ENCODE peak calls at places on chromosome 14, in six cellular contexts. One of them, this sample, is unnamed. For H3K36me3, the result is how much of the 10 kb centered on the place peaks cover.

GRCh38 chr14:99862111-99862510 is 68.9 kb downstream of the EML1 start:
- DNase-seq in cardiac muscle cell: no peak
- DNase-seq in heart right ventricle: no peak
- DNase-seq in right lobe of liver: no peak
- DNase-seq in neural progenitor cell: no peak
- DNase-seq in tibial artery: no peak
- DNase-seq in this sample: no peak

GRCh38 chr14:32468955-32469354 is 139.9 kb downstream of the AKAP6 start:
- DNase-seq in cardiac muscle cell: no peak
- DNase-seq in heart right ventricle: no peak
- DNase-seq in right lobe of liver: no peak
- DNase-seq in neural progenitor cell: no peak
- DNase-seq in tibial artery: peak
- DNase-seq in this sample: no peak

GRCh38 chr14:35046751-35047536 is 872 bp downstream of the FAM177A1 start:
- DNase-seq in cardiac muscle cell: no peak
- DNase-seq in heart right ventricle: no peak
- DNase-seq in right lobe of liver: no peak
- DNase-seq in neural progenitor cell: no peak
- DNase-seq in tibial artery: no peak
- DNase-seq in this sample: peak

GRCh38 chr14:99524804-99525698 is 43.8 kb downstream of the CCNK start:
- DNase-seq in cardiac muscle cell: peak
- DNase-seq in heart right ventricle: no peak
- DNase-seq in right lobe of liver: peak
- DNase-seq in neural progenitor cell: peak
- DNase-seq in tibial artery: no peak
- DNase-seq in this sample: no peak

GRCh38 chr14:71668186-71668912 is 263.9 kb upstream of the RGS6 start:
- DNase-seq in cardiac muscle cell: no peak
- DNase-seq in heart right ventricle: no peak
- DNase-seq in right lobe of liver: no peak
- DNase-seq in neural progenitor cell: no peak
- DNase-seq in tibial artery: no peak
- DNase-seq in this sample: no peak

GRCh38 chr14:59148334-59148900 is 40.0 kb upstream of the DAAM1 start:
- DNase-seq in cardiac muscle cell: no peak
- DNase-seq in heart right ventricle: no peak
- DNase-seq in right lobe of liver: no peak
- DNase-seq in neural progenitor cell: no peak
- DNase-seq in tibial artery: no peak
- DNase-seq in this sample: no peak

GRCh38 chr14:20986811-20987210 is 3.0 kb upstream of the METTL17 start:
- DNase-seq in cardiac muscle cell: no peak
- DNase-seq in heart right ventricle: no peak
- DNase-seq in right lobe of liver: no peak
- DNase-seq in neural progenitor cell: no peak
- DNase-seq in tibial artery: peak
- DNase-seq in this sample: no peak

GRCh38 chr14:24982472-24983155 is 67.3 kb downstream of the STXBP6 start:
- DNase-seq in cardiac muscle cell: no peak
- DNase-seq in heart right ventricle: no peak
- DNase-seq in right lobe of liver: no peak
- DNase-seq in neural progenitor cell: no peak
- DNase-seq in tibial artery: no peak
- DNase-seq in this sample: no peak

GRCh38 chr14:26130690-26131089 is 467.1 kb downstream of the NOVA1 start:
- DNase-seq in cardiac muscle cell: no peak
- DNase-seq in heart right ventricle: no peak
- DNase-seq in right lobe of liver: no peak
- DNase-seq in neural progenitor cell: no peak
- DNase-seq in tibial artery: no peak
- DNase-seq in this sample: no peak

GRCh38 chr14:54567634-54568561 is 970 bp downstream of the SAMD4A start:
- DNase-seq in cardiac muscle cell: peak
- DNase-seq in heart right ventricle: peak
- DNase-seq in right lobe of liver: peak
- DNase-seq in neural progenitor cell: peak
- DNase-seq in tibial artery: peak
- DNase-seq in this sample: no peak

GRCh38 chr14:56244138-56244789 is 126.1 kb downstream of the PELI2 start:
- DNase-seq in cardiac muscle cell: no peak
- DNase-seq in heart right ventricle: no peak
- DNase-seq in right lobe of liver: no peak
- DNase-seq in neural progenitor cell: no peak
- DNase-seq in tibial artery: no peak
- DNase-seq in this sample: no peak

GRCh38 chr14:100537701-100538565 is 49.3 kb downstream of the BEGAIN start:
- DNase-seq in cardiac muscle cell: no peak
- DNase-seq in heart right ventricle: peak
- DNase-seq in right lobe of liver: peak
- DNase-seq in neural progenitor cell: no peak
- DNase-seq in tibial artery: peak
- DNase-seq in this sample: no peak

GRCh38 chr14:38835874-38836273 is 267.2 kb downstream of the SEC23A start:
- DNase-seq in cardiac muscle cell: no peak
- DNase-seq in heart right ventricle: no peak
- DNase-seq in right lobe of liver: no peak
- DNase-seq in neural progenitor cell: no peak
- DNase-seq in tibial artery: no peak
- DNase-seq in this sample: no peak

GRCh38 chr14:51395361-51395849 is 155.4 kb downstream of the TMX1 start:
- DNase-seq in cardiac muscle cell: peak
- DNase-seq in heart right ventricle: peak
- DNase-seq in right lobe of liver: no peak
- DNase-seq in neural progenitor cell: peak
- DNase-seq in tibial artery: no peak
- DNase-seq in this sample: peak

GRCh38 chr14:54818201-54819133 is 84.2 kb downstream of the GCH1 start:
- DNase-seq in cardiac muscle cell: no peak
- DNase-seq in heart right ventricle: no peak
- DNase-seq in right lobe of liver: no peak
- DNase-seq in neural progenitor cell: peak
- DNase-seq in tibial artery: peak
- DNase-seq in this sample: no peak

GRCh38 chr14:51652168-51653095 is 722 bp downstream of the FRMD6 start:
- DNase-seq in cardiac muscle cell: no peak
- DNase-seq in heart right ventricle: peak
- DNase-seq in right lobe of liver: peak
- DNase-seq in neural progenitor cell: peak
- DNase-seq in tibial artery: peak
- DNase-seq in this sample: no peak

GRCh38 chr14:89534896-89535615 is 118.0 kb upstream of the FOXN3 start:
- DNase-seq in cardiac muscle cell: no peak
- DNase-seq in heart right ventricle: no peak
- DNase-seq in right lobe of liver: no peak
- DNase-seq in neural progenitor cell: no peak
- DNase-seq in tibial artery: no peak
- DNase-seq in this sample: no peak

GRCh38 chr14:103189481-103190470 is 66.5 kb downstream of the TNFAIP2 start:
- DNase-seq in cardiac muscle cell: no peak
- DNase-seq in heart right ventricle: no peak
- DNase-seq in right lobe of liver: no peak
- DNase-seq in neural progenitor cell: peak
- DNase-seq in tibial artery: no peak
- DNase-seq in this sample: no peak

GRCh38 chr14:103190731-103191130 is 67.5 kb downstream of the TNFAIP2 start:
- DNase-seq in cardiac muscle cell: no peak
- DNase-seq in heart right ventricle: no peak
- DNase-seq in right lobe of liver: no peak
- DNase-seq in neural progenitor cell: no peak
- DNase-seq in tibial artery: no peak
- DNase-seq in this sample: peak

GRCh38 chr14:103188691-103189480 is 65.6 kb downstream of the TNFAIP2 start:
- DNase-seq in cardiac muscle cell: peak
- DNase-seq in heart right ventricle: peak
- DNase-seq in right lobe of liver: no peak
- DNase-seq in neural progenitor cell: peak
- DNase-seq in tibial artery: no peak
- DNase-seq in this sample: no peak

GRCh38 chr14:103194256-103195045 is 71.2 kb downstream of the TNFAIP2 start:
- DNase-seq in cardiac muscle cell: no peak
- DNase-seq in heart right ventricle: no peak
- DNase-seq in right lobe of liver: no peak
- DNase-seq in neural progenitor cell: no peak
- DNase-seq in tibial artery: peak
- DNase-seq in this sample: no peak

DNA sequence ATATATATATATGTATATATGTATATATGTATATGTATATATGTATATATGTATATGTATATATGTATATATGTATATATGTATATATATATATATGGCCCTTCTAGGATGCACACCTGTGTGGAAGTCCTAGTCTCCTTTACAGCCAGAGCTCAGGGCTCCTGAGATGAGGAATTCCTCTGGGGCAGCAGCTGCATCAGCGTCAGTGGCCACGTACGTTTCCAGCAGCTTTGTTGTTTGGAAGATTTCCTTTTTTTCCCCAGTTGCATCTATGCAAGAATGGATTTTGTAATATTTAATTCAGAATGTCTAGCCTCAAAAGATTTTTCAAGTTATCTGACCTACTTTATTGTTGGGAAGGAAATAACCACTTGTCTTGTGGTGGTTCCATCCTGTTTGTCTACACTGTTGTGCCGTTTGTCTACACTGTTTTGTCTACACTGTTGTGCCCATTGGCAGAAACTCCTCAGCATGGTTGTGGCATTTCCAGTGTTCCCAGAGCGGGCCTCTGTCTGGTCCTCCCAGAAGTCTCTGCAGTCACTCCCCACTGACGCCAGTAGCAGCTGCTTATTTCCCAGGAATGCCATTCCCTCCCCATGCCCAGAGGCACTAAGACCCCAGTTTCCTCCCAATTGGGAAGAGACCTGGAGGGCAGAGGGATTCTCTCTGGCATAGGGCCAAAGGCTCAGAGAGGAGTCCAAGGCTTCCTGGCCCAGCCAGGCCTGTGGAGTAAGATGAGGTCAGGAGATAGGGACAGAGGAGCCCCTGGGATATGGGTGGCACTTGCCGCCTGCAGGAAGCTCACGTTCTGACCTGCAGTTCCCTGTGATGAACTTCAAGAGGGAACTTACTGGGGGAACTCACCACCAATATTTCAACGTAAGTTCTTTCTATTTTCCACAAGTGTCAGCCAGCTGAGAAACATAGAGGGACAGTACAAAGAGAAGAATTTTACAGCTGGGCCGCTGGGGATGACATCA is 68.9 kb downstream of the TNFAIP2 start:
- DNase-seq in cardiac muscle cell: no peak
- DNase-seq in heart right ventricle: no peak
- DNase-seq in right lobe of liver: no peak
- DNase-seq in neural progenitor cell: no peak
- DNase-seq in tibial artery: no peak
- DNase-seq in this sample: peak
- H3K36me3 ChIP-seq in cardiac muscle cell: under half
- H3K36me3 ChIP-seq in heart right ventricle: under half
- H3K36me3 ChIP-seq in right lobe of liver: under half
- H3K36me3 ChIP-seq in neural progenitor cell: under half
- H3K36me3 ChIP-seq in tibial artery: under half
- H3K36me3 ChIP-seq in this sample: under half

DNA sequence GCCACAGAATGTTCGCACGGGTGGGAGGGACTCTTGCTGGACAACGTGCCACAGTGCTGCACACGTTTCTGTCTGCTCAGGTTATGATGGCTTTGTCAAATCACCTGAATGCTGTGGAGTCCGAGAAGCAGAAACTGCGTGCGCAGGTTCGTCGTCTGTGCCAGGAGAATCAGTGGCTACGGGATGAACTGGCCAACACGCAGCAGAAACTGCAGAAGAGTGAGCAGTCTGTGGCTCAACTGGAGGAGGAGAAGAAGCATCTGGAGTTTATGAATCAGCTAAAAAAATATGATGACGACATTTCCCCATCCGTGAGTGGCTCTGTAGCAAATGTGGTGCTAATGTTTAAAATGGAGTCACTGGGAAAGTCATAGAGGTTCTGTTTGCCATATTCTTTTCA is 28.5 kb downstream of the KLC1 start:
- DNase-seq in cardiac muscle cell: no peak
- DNase-seq in heart right ventricle: no peak
- DNase-seq in right lobe of liver: no peak
- DNase-seq in neural progenitor cell: no peak
- DNase-seq in tibial artery: no peak
- DNase-seq in this sample: no peak
- H3K36me3 ChIP-seq in cardiac muscle cell: half or more
- H3K36me3 ChIP-seq in heart right ventricle: under half
- H3K36me3 ChIP-seq in right lobe of liver: half or more
- H3K36me3 ChIP-seq in neural progenitor cell: under half
- H3K36me3 ChIP-seq in tibial artery: half or more
- H3K36me3 ChIP-seq in this sample: under half

GRCh38 chr14:36496346-36496745 is 23.7 kb downstream of the NKX2-1 start:
- DNase-seq in cardiac muscle cell: no peak
- DNase-seq in heart right ventricle: no peak
- DNase-seq in right lobe of liver: no peak
- DNase-seq in neural progenitor cell: no peak
- DNase-seq in tibial artery: no peak
- DNase-seq in this sample: no peak

GRCh38 chr14:36498938-36499337 is 21.1 kb downstream of the NKX2-1 start:
- DNase-seq in cardiac muscle cell: no peak
- DNase-seq in heart right ventricle: no peak
- DNase-seq in right lobe of liver: no peak
- DNase-seq in neural progenitor cell: no peak
- DNase-seq in tibial artery: no peak
- DNase-seq in this sample: no peak

GRCh38 chr14:36495666-36496065 is 24.4 kb downstream of the NKX2-1 start:
- DNase-seq in cardiac muscle cell: no peak
- DNase-seq in heart right ventricle: no peak
- DNase-seq in right lobe of liver: no peak
- DNase-seq in neural progenitor cell: no peak
- DNase-seq in tibial artery: no peak
- DNase-seq in this sample: no peak

GRCh38 chr14:36493761-36494160 is 26.3 kb downstream of the NKX2-1 start:
- DNase-seq in cardiac muscle cell: no peak
- DNase-seq in heart right ventricle: no peak
- DNase-seq in right lobe of liver: no peak
- DNase-seq in neural progenitor cell: peak
- DNase-seq in tibial artery: no peak
- DNase-seq in this sample: no peak
- H3K36me3 ChIP-seq in cardiac muscle cell: under half
- H3K36me3 ChIP-seq in heart right ventricle: under half
- H3K36me3 ChIP-seq in right lobe of liver: under half
- H3K36me3 ChIP-seq in neural progenitor cell: under half
- H3K36me3 ChIP-seq in tibial artery: under half
- H3K36me3 ChIP-seq in this sample: under half

DNA sequence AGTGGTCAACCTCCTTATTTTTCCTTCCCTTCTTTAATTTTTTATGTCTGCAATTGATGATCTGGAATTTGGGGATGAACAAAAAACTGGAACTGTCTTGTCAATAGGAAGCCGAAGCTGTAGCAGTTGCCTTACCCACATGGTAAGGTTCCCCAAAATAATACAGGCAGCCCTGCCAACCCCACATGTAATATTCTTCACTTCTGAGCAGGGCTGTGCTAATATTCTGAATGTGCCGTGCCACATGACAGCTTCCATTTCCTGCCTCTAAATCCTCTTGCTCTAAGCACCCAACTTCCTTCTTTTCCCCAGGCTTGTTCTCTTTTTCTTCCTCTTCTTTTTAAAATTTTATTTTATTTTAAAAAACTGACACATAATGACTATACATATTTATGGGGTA is 39.6 kb downstream of the GPATCH2L start:
- DNase-seq in cardiac muscle cell: no peak
- DNase-seq in heart right ventricle: no peak
- DNase-seq in right lobe of liver: no peak
- DNase-seq in neural progenitor cell: no peak
- DNase-seq in tibial artery: peak
- DNase-seq in this sample: no peak
- H3K36me3 ChIP-seq in cardiac muscle cell: under half
- H3K36me3 ChIP-seq in heart right ventricle: under half
- H3K36me3 ChIP-seq in right lobe of liver: under half
- H3K36me3 ChIP-seq in neural progenitor cell: under half
- H3K36me3 ChIP-seq in tibial artery: under half
- H3K36me3 ChIP-seq in this sample: under half